ENCODE peak calls at places on chromosomes 11 and 22, in four cellular contexts. V is heart right ventricle, E is H1, O is pancreas. Q is an unnamed sample.

GRCh38 chr11:6628526-6628925 is 9.3 kb upstream of the TPP1 start:
- DNase-seq in O (no peak), V (no peak), E (no peak), Q (no peak)

GRCh38 chr11:40032331-40032730 is 1427.1 kb downstream of the LRRC4C start:
- DNase-seq in E (no peak), V (no peak), O (no peak), Q (no peak)

GRCh38 chr11:531826-532511 is 3.4 kb downstream of the HRAS start:
- DNase-seq in O (no peak), E (no peak), V (no peak), Q (no peak)

GRCh38 chr11:118609380-118610219 is 2.2 kb downstream of the PHLDB1 start:
- DNase-seq in O (no peak), V (peak), E (peak), Q (no peak)

GRCh38 chr11:102967497-102967896 is 12.0 kb upstream of the MMP13 start:
- DNase-seq in O (no peak), V (no peak), E (no peak), Q (no peak)

GRCh38 chr11:102783720-102784119 is 3.3 kb upstream of the MMP10 start:
- DNase-seq in V (no peak), O (no peak), E (no peak), Q (no peak)

GRCh38 chr11:96869207-96869606 is 479.4 kb downstream of the JRKL start:
- DNase-seq in E (no peak), O (no peak), V (no peak), Q (no peak)

GRCh38 chr11:101862410-101863233 is 52.2 kb upstream of the CEP126 start:
- DNase-seq in O (no peak), V (no peak), E (no peak), Q (no peak)

GRCh38 chr11:125431009-125431408 is 65.1 kb downstream of the FEZ1 start:
- DNase-seq in V (no peak), O (no peak), E (no peak), Q (no peak)

GRCh38 chr11:118689503-118689851 is 10.0 kb upstream of the TREH start:
- DNase-seq in O (no peak), E (no peak), V (peak), Q (no peak)

DNA sequence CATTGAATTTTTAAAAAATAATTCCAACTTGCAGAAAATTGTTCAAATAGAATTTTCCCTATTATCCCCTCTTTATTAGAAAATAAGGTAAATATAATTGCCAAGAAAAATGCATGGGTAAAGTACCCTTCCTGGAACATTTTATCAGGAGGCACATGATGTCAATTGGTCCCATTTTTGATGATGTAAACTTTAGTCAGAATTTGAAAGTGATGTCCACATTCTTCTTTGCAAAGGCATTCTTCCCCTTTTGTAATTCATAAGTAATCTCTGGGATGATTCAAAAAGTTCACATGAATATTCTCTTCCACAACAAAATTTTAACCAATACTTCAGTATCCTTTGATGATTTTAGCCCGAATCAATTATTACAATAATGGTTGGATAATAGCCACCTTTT is 86.9 kb upstream of the ANO3 start:
- DNase-seq in V (no peak), E (no peak), O (no peak), Q (no peak)
- H3K27ac ChIP-seq in V (no peak), E (no peak), O (no peak), Q (no peak)

DNA sequence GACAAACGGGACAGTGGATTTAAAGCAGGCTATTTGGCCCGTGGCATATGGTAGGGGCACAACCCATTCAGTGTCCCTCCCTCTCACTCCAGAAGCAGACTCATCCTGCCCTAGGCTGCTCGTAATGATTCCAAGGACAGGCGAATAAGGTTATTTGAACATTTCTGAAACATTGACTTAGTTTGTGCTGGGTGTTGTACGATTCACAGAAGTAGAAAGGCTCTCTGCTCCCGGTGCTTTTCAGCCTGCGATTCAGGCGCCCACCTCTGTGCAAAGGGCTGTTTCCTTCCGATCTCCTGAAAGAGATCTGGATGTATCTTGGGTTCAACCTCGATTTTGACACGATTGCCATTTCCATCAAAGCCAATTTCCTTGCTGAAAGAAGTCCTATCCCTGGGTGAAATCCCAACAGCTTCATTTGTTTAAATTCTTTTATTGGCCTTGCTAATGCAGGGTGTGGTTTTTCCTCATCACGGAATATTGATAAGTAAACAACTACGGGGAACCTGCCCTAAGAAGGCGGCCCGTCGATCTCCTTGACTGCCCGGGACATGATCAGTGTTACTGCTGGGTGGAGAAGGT is 1.1 kb upstream of the ZC3H12C start:
- DNase-seq in E (no peak), V (no peak), O (no peak), Q (no peak)
- H3K4me3 ChIP-seq in E (peak), V (peak), O (peak), Q (peak)

GRCh38 chr22:23029521-23030228 is 40.6 kb upstream of the GNAZ start:
- DNase-seq in E (no peak), O (no peak), V (no peak), Q (no peak)
- TF ChIP-seq CTCF in E (no peak), O (no peak), V (no peak), Q (no peak)

GRCh38 chr11:76770642-76771445 is 12.3 kb upstream of the TSKU start:
- DNase-seq in V (no peak), O (no peak), E (no peak), Q (peak)

GRCh38 chr11:76772100-76772782 is 10.9 kb upstream of the TSKU start:
- DNase-seq in E (no peak), V (no peak), O (no peak), Q (peak)

GRCh38 chr11:76772783-76773106 is 10.4 kb upstream of the TSKU start:
- DNase-seq in E (no peak), O (no peak), V (no peak), Q (no peak)

GRCh38 chr11:76769645-76770586 is 13.2 kb upstream of the TSKU start:
- DNase-seq in V (no peak), O (peak), E (no peak), Q (no peak)

GRCh38 chr11:76771446-76772099 is 11.6 kb upstream of the TSKU start:
- DNase-seq in V (no peak), E (no peak), O (no peak), Q (no peak)
- H3K27ac ChIP-seq in V (no peak), E (no peak), O (no peak), Q (peak)

GRCh38 chr11:43718373-43718772 is 37.8 kb downstream of the HSD17B12 start:
- DNase-seq in E (no peak), O (no peak), V (no peak), Q (no peak)

GRCh38 chr11:43723617-43724016 is 43.1 kb downstream of the HSD17B12 start:
- DNase-seq in E (no peak), V (no peak), O (no peak), Q (no peak)
- H3K4me3 ChIP-seq in E (no peak), V (no peak), O (no peak), Q (no peak)

GRCh38 chr11:111515591-111515990 is 1.0 kb downstream of the HOATZ start:
- DNase-seq in O (no peak), V (no peak), E (no peak), Q (no peak)

GRCh38 chr11:111514216-111515031 is at the start of gene HOATZ:
- DNase-seq in V (no peak), O (no peak), E (peak), Q (no peak)

GRCh38 chr11:111510311-111510710 is 1.9 kb downstream of the BTG4 start:
- DNase-seq in O (no peak), E (no peak), V (no peak), Q (no peak)

GRCh38 chr11:111513240-111513605 is 1.0 kb upstream of the BTG4 start:
- DNase-seq in O (no peak), V (no peak), E (no peak), Q (no peak)

DNA sequence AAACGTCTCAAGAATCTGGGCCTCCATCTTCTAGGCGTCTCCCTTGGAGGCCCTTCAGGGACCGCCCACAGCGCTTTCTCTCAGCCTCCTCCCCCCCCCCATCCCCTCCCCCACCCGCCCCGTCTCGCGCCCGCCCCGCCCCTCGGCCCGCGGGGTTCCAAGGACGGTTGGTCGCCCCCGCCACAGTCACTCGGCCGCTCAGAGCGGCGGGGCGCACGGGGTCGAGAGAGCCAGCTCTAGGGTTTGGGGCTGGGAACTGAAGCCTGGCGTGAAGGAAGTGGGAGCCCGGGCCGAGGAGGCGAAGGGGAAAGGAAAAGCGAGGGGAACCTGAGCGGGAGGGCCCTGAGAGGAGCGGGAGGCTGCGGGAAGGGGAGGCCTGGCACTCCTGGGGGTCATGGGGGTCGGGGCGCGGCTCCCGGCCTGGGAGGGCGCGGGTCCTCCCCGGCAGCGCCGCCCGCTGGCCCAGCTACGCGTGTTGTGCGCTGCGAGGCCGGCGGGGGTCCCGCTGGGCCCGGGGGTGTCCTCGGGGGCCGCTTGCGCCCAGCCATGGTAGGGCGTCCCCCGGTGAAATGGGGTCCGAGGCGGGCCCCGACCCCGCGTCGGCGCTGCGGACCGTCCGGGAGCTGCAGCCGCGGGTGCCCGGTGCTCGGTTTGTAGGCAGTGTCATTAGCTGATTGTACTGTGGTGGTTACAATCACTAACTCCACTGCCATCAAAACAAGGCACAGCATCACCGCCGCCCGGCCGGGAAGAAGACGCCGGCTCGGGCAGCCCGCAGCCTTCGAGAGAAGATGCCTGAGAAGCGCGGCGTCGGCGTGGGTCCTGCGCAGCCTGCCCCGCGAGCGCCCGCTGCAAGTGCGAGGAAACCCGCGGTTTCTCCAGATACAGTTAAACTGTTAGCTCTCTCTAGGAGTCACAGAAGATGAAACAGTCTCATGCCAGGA is at the start of gene BTG4:
- DNase-seq in O (no peak), E (peak), V (peak), Q (no peak)
- TF ChIP-seq CTCF in O (no peak), E (no peak), V (no peak), Q (no peak)